ENCODE peak calls at places on chromosomes 2 and 18, in six cellular contexts. N is HCT116, R is GM23248, J is pancreas, D is stomach, S is right cardiac atrium. K is an unnamed sample. For H3K27me3, the result is how much of the 10 kb centered on the place peaks cover.

GRCh38 chr2:223451-223850 is 40.4 kb downstream of the SH3YL1 start:
- DNase-seq in N (no peak), R (no peak), J (no peak), D (no peak), S (no peak), K (no peak)

GRCh38 chr2:149290662-149291061 is 39.7 kb upstream of the LYPD6 start:
- DNase-seq in N (no peak), R (no peak), J (no peak), D (no peak), S (no peak), K (no peak)

GRCh38 chr2:62304429-62305417 is 108.8 kb downstream of the B3GNT2 start:
- DNase-seq in N (peak), R (peak), J (no peak), D (peak), S (peak), K (peak)

GRCh38 chr2:208294482-208295024 is 28.5 kb downstream of the PIKFYVE start:
- DNase-seq in N (no peak), R (no peak), J (no peak), D (no peak), S (no peak), K (no peak)

GRCh38 chr2:65377556-65378307 is 54.7 kb downstream of the SPRED2 start:
- DNase-seq in N (no peak), R (peak), J (no peak), D (no peak), S (no peak), K (no peak)

GRCh38 chr18:42053188-42053781 is 98.3 kb downstream of the PIK3C3 start:
- DNase-seq in N (peak), R (peak), J (peak), D (peak), S (peak), K (peak)

GRCh38 chr2:86672027-86672545 is 48.0 kb upstream of the RMND5A start:
- DNase-seq in N (no peak), R (no peak), J (no peak), D (no peak), S (no peak), K (no peak)

GRCh38 chr2:237320801-237321563 is 93.0 kb downstream of the COL6A3 start:
- DNase-seq in N (no peak), R (no peak), J (no peak), D (no peak), S (peak), K (peak)

GRCh38 chr2:21643180-21643579 is 519.4 kb downstream of the TDRD15 start:
- DNase-seq in N (no peak), R (no peak), J (no peak), D (no peak), S (no peak), K (no peak)

GRCh38 chr2:102809291-102810189 is 47.7 kb downstream of the TMEM182 start:
- DNase-seq in N (no peak), R (peak), J (no peak), D (no peak), S (no peak), K (no peak)

GRCh38 chr2:17309741-17310339 is 208.4 kb downstream of the RAD51AP2 start:
- DNase-seq in N (peak), R (peak), J (no peak), D (peak), S (peak), K (peak)

GRCh38 chr18:8798996-8799395 is 93.6 kb downstream of the MTCL1 start:
- DNase-seq in N (no peak), R (peak), J (no peak), D (peak), S (no peak), K (peak)

GRCh38 chr2:240642061-240642805 is 17.0 kb downstream of the GPR35 start:
- DNase-seq in N (no peak), R (no peak), J (no peak), D (peak), S (no peak), K (no peak)

GRCh38 chr2:45168731-45169338 is 159.6 kb upstream of the SIX2 start:
- DNase-seq in N (no peak), R (peak), J (peak), D (no peak), S (no peak), K (peak)

GRCh38 chr2:119116411-119117295 is 41.9 kb downstream of the C1QL2 start:
- DNase-seq in N (no peak), R (no peak), J (no peak), D (no peak), S (no peak), K (no peak)

GRCh38 chr18:36440614-36441013 is 143.1 kb downstream of the FHOD3 start:
- DNase-seq in N (no peak), R (peak), J (no peak), D (no peak), S (no peak), K (no peak)

GRCh38 chr2:241275504-241275903 is 40.0 kb downstream of the HDLBP start:
- DNase-seq in N (no peak), R (no peak), J (no peak), D (no peak), S (no peak), K (no peak)

GRCh38 chr2:202918860-202919259 is 6.8 kb downstream of the CARF start:
- DNase-seq in N (no peak), R (no peak), J (no peak), D (no peak), S (no peak), K (no peak)

GRCh38 chr2:216700088-216700567 is 4.8 kb upstream of the IGFBP5 start:
- DNase-seq in N (no peak), R (no peak), J (no peak), D (no peak), S (no peak), K (no peak)

GRCh38 chr2:9462872-9463697 is 11.3 kb upstream of the IAH1 start:
- DNase-seq in N (no peak), R (no peak), J (no peak), D (no peak), S (no peak), K (no peak)

GRCh38 chr2:173124441-173124840 is 48.8 kb downstream of the MAP3K20 start:
- DNase-seq in N (no peak), R (peak), J (no peak), D (no peak), S (no peak), K (no peak)

GRCh38 chr2:109521751-109522374 is 91.9 kb downstream of the SEPTIN10 start:
- DNase-seq in N (no peak), R (no peak), J (peak), D (no peak), S (no peak), K (no peak)

GRCh38 chr2:158932246-158932645 is 36.2 kb upstream of the TANC1 start:
- DNase-seq in N (no peak), R (no peak), J (no peak), D (no peak), S (no peak), K (no peak)

GRCh38 chr2:225076125-225076524 is 33.9 kb upstream of the DOCK10 start:
- DNase-seq in N (no peak), R (peak), J (no peak), D (no peak), S (no peak), K (no peak)

GRCh38 chr2:86022661-86023365 is 82.9 kb downstream of the POLR1A start:
- DNase-seq in N (no peak), R (no peak), J (peak), D (no peak), S (no peak), K (no peak)

GRCh38 chr2:31888550-31888949 is 122.3 kb downstream of the MEMO1 start:
- DNase-seq in N (no peak), R (no peak), J (no peak), D (no peak), S (no peak), K (no peak)

GRCh38 chr2:190765386-190766173 is 115.0 kb upstream of the GLS start:
- DNase-seq in N (peak), R (peak), J (no peak), D (no peak), S (no peak), K (no peak)

GRCh38 chr2:208092093-208092832 is 32.1 kb downstream of the CRYGD start:
- DNase-seq in N (no peak), R (no peak), J (no peak), D (no peak), S (no peak), K (no peak)

GRCh38 chr2:153871231-153872221 is at the start of gene GALNT13:
- DNase-seq in N (no peak), R (peak), J (peak), D (no peak), S (peak), K (peak)

GRCh38 chr18:13611616-13612110 is 114.7 kb downstream of the FAM210A start:
- DNase-seq in N (no peak), R (peak), J (no peak), D (no peak), S (peak), K (peak)

GRCh38 chr2:217160978-217161973 is 301.4 kb upstream of the TNP1 start:
- DNase-seq in N (no peak), R (no peak), J (no peak), D (no peak), S (no peak), K (peak)

GRCh38 chr2:201144101-201145051 is 28.4 kb downstream of the CFLAR start:
- DNase-seq in N (no peak), R (no peak), J (no peak), D (no peak), S (no peak), K (no peak)

GRCh38 chr2:29017716-29018275 is 36.7 kb downstream of the TOGARAM2 start:
- DNase-seq in N (no peak), R (no peak), J (no peak), D (no peak), S (no peak), K (no peak)

DNA sequence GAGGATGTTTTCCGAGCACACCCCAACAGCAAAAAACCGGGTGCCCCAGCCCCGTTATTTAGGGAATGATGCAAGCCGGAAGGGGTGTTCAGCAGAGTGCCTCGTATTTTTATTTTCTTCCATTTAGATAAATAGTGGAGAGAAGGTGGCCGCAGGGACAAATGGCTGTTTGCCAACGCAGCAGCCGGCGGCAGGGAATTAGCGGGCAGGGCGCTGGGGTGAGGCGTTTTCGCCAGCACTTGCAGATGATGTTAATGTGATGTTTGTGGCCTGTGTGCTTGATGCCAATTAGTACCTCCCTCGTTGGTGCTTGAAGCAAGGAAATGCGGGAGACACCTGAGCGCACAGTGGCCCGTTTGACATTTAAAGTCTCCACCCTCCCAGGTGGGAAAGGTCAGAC is 38.9 kb downstream of the NFATC1 start:
- DNase-seq in N (no peak), R (no peak), J (no peak), D (no peak), S (no peak), K (no peak)
- H3K27me3 ChIP-seq in N (under half), R (under half), J (under half), D (under half), S (under half), K (under half)

GRCh38 chr18:78976697-78977626 is 2.7 kb upstream of the SALL3 start:
- DNase-seq in N (no peak), R (no peak), J (no peak), D (no peak), S (no peak), K (no peak)
- H3K27me3 ChIP-seq in N (under half), R (half or more), J (under half), D (under half), S (under half), K (under half)

DNA sequence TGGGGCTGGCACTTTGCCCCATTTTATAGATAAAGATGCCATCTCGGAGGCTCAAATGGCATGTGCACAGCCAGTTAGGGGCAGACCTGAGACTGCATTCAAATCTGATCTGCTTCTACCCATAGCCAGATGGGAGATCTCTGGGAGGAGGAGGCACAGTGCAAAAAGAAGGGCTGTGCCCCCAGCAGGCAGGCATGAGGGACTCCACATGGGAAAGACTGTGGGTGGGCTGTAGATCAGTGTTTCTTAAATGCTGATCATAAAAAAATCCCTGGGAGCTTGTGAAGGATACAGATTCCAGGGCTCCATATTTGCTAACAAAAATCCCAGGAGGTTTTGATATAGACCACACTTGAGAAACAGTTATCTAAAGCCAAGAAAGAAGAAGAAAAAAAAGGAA is 15.2 kb downstream of the PAX8 start:
- DNase-seq in N (no peak), R (no peak), J (no peak), D (no peak), S (no peak), K (no peak)
- H3K27me3 ChIP-seq in N (under half), R (under half), J (under half), D (under half), S (under half), K (under half)

GRCh38 chr2:25078171-25079049 is 36.5 kb downstream of the EFR3B start:
- DNase-seq in N (peak), R (peak), J (no peak), D (no peak), S (peak), K (no peak)
- H3K27me3 ChIP-seq in N (under half), R (under half), J (under half), D (under half), S (under half), K (under half)

GRCh38 chr2:120344214-120344990 is 1.5 kb upstream of the INHBB start:
- DNase-seq in N (no peak), R (peak), J (peak), D (no peak), S (peak), K (peak)
- H3K27me3 ChIP-seq in N (under half), R (under half), J (under half), D (under half), S (under half), K (under half)

GRCh38 chr18:11031966-11032365 is 117.4 kb downstream of the PIEZO2 start:
- DNase-seq in N (no peak), R (no peak), J (no peak), D (no peak), S (no peak), K (no peak)
- H3K27me3 ChIP-seq in N (under half), R (under half), J (under half), D (under half), S (under half), K (under half)

GRCh38 chr2:219253753-219254589 is at the start of gene TUBA4A:
- DNase-seq in N (peak), R (peak), J (peak), D (peak), S (peak), K (peak)
- H3K27me3 ChIP-seq in N (under half), R (under half), J (under half), D (under half), S (under half), K (under half)

DNA sequence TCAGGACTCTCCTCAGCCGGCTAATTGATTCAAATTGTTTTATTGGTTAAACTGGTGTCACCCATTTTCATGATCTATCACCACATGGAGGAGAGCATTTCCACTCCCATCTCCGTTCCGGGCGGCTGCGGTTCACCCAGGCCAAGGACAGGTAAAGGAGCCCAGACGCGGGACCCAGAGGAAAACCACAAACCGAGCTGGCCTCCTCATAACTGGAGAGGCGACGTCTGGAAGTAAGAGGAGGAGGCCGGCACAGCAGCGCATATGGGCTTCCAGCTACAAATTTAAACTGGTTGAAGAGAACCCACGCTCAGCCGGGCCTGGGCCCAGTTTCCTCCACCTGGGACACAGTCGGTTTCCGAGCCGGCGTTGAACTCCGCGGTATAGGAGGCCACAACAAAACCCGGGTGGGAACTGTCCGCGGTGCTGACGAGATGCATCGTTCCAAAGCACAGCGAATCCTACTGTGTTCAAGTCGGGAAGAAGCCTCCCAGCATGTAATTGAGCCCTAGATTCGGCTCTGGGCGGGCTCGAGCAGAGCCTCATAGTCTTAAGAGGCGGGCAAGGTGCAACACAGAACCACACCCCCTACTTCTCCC is 3.0 kb upstream of the SKOR2 start:
- DNase-seq in N (no peak), R (peak), J (peak), D (no peak), S (peak), K (peak)
- H3K27me3 ChIP-seq in N (under half), R (under half), J (under half), D (under half), S (under half), K (under half)

GRCh38 chr18:59275406-59275949 is 2.2 kb upstream of the RAX start:
- DNase-seq in N (no peak), R (no peak), J (no peak), D (no peak), S (no peak), K (no peak)

GRCh38 chr18:59272221-59272888 is 899 bp downstream of the RAX start:
- DNase-seq in N (no peak), R (peak), J (no peak), D (no peak), S (no peak), K (no peak)

GRCh38 chr18:59271606-59272220 is 1.5 kb downstream of the RAX start:
- DNase-seq in N (no peak), R (no peak), J (no peak), D (no peak), S (no peak), K (no peak)

GRCh38 chr18:59273936-59274928 is 978 bp upstream of the RAX start:
- DNase-seq in N (no peak), R (no peak), J (no peak), D (no peak), S (no peak), K (no peak)

DNA sequence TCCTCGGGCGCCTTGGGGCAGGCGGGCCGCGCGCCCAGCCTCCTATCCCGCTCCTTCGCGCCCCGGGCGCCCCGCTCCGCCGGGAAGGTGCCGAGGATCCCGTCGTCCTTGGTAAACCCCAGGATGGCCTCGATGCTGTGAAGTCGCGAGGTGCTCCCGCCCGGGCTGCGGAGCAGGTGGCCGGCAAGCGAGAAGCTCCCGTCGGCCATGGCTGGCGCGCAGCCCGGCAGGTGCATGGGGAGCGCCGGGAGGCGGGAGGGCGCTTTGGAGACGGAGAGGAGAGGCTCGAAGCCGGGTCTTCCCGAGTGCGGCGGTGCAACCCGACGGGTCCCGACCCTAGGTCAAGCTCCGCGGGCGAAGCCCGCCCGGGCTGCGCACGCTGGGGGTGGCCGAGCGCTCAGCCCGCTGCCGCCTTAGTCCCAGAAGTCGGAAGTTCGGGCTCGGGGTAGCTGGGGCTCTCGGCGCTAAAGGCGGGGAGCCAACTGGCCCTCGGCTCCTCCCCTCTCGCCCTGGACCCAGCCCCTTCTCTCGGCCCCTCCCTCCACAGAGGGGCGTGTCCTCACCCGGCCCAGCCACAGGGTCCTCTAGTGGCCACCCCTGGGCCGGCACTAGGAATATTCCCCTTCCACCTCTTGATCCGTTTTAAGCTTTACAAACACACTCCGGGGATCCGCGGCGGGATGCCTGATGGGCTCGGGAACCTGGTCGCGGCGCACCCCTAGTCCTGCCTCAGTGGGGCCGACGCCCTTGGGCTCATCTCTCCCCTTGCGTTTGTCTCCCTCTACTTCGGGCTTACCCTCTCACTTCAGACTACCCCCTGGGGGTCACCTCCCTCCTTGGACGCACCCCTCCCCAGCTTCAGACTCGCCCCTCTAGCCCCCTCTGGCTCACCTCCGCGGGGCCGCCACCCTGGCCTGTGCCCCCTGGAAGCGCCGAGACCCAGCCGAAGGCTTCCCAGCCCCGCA is at the start of gene RAX:
- DNase-seq in N (no peak), R (peak), J (no peak), D (no peak), S (no peak), K (peak)
- H3K27me3 ChIP-seq in N (under half), R (half or more), J (under half), D (under half), S (under half), K (under half)